ENCODE peak calls at places on chromosome 1, in seven cellular contexts. G is lower lobe of right lung; H is mammary epithelial cell; X is PC-3; Q is K562; A is OCI-LY7; V is CD8-positive, alpha-beta T cell. B is an unnamed sample. For H3K9me3, the result is how much of the 10 kb centered on the place peaks cover.

GRCh38 chr1:10682114-10682445 is 114.4 kb downstream of the CASZ1 start:
- DNase-seq in A (no peak), G (no peak), X (no peak), V (no peak), Q (no peak), H (no peak), B (no peak)

GRCh38 chr1:31815752-31816484 is at the start of gene SPOCD1:
- DNase-seq in G (peak), H (peak), X (peak), A (peak), Q (peak), V (peak), B (peak)

GRCh38 chr1:39016604-39017171 is 9.5 kb upstream of the NDUFS5 start:
- DNase-seq in G (no peak), H (no peak), Q (no peak), A (no peak), X (peak), V (no peak), B (no peak)

GRCh38 chr1:202590119-202590518 is 120.1 kb downstream of the SYT2 start:
- DNase-seq in G (no peak), A (no peak), H (no peak), Q (no peak), X (no peak), V (no peak), B (no peak)

GRCh38 chr1:46489638-46490602 is at the start of gene DMBX1:
- DNase-seq in V (no peak), H (peak), X (peak), A (no peak), G (no peak), Q (peak), B (peak)

GRCh38 chr1:220786337-220787068 is at the start of gene MTARC1:
- DNase-seq in V (no peak), A (no peak), X (peak), H (no peak), G (peak), Q (no peak), B (peak)

GRCh38 chr1:197029749-197030148 is 37.3 kb downstream of the F13B start:
- DNase-seq in X (peak), V (no peak), A (no peak), H (no peak), G (no peak), Q (no peak), B (no peak)

GRCh38 chr1:154911691-154912550 is 24.6 kb downstream of the PMVK start:
- DNase-seq in A (no peak), V (no peak), G (no peak), H (no peak), Q (no peak), X (no peak), B (no peak)

GRCh38 chr1:166166701-166167394 is at the start of gene FAM78B:
- DNase-seq in G (peak), A (peak), H (peak), V (peak), X (peak), Q (peak), B (peak)

GRCh38 chr1:68291763-68292384 is 59.6 kb upstream of the WLS start:
- DNase-seq in G (no peak), V (no peak), H (no peak), A (no peak), Q (no peak), X (no peak), B (no peak)

GRCh38 chr1:105730701-105731100 is 1325.8 kb upstream of the PRMT6 start:
- DNase-seq in A (no peak), Q (no peak), H (no peak), G (no peak), X (no peak), V (no peak), B (no peak)

GRCh38 chr1:202293620-202294019 is 48.1 kb downstream of the UBE2T start:
- DNase-seq in H (no peak), X (no peak), Q (no peak), V (no peak), G (no peak), A (no peak), B (no peak)

GRCh38 chr1:32353886-32354570 is 8.3 kb downstream of the FAM229A start:
- DNase-seq in V (no peak), X (no peak), Q (no peak), G (no peak), H (no peak), A (no peak), B (no peak)

GRCh38 chr1:187445066-187445465 is 616.3 kb downstream of the PLA2G4A start:
- DNase-seq in Q (no peak), A (no peak), X (no peak), G (no peak), H (no peak), V (no peak), B (no peak)

GRCh38 chr1:117563492-117563875 is 42.4 kb upstream of the TENT5C start:
- DNase-seq in Q (no peak), A (no peak), X (no peak), V (no peak), G (no peak), H (no peak), B (no peak)

GRCh38 chr1:51612349-51612982 is 4.4 kb upstream of the OSBPL9 start:
- DNase-seq in A (no peak), Q (no peak), H (no peak), V (no peak), G (no peak), X (no peak), B (no peak)

GRCh38 chr1:63322944-63323865 is 838 bp downstream of the FOXD3 start:
- DNase-seq in Q (peak), X (no peak), G (peak), V (peak), H (peak), A (no peak), B (peak)

GRCh38 chr1:53736290-53736689 is 2.7 kb downstream of the GLIS1 start:
- DNase-seq in V (no peak), G (no peak), X (no peak), H (no peak), Q (no peak), A (no peak), B (no peak)

GRCh38 chr1:196557797-196558196 is 50.4 kb downstream of the KCNT2 start:
- DNase-seq in V (no peak), H (no peak), Q (no peak), X (no peak), A (no peak), G (no peak), B (no peak)

GRCh38 chr1:29893036-29893723 is 656.9 kb downstream of the PTPRU start:
- DNase-seq in Q (peak), V (no peak), A (no peak), G (no peak), H (no peak), X (no peak), B (no peak)

GRCh38 chr1:899636-900317 is 23.9 kb upstream of the SAMD11 start:
- DNase-seq in G (no peak), V (no peak), A (no peak), H (no peak), X (no peak), Q (no peak), B (no peak)

GRCh38 chr1:113677250-113678158 is 81.8 kb downstream of the PHTF1 start:
- DNase-seq in G (no peak), V (no peak), Q (peak), H (peak), X (peak), A (peak), B (peak)

GRCh38 chr1:221729771-221730170 is 12.1 kb downstream of the DUSP10 start:
- DNase-seq in A (no peak), Q (no peak), X (no peak), H (peak), V (no peak), G (no peak), B (no peak)

GRCh38 chr1:246335126-246335525 is 172.0 kb downstream of the SMYD3 start:
- DNase-seq in X (peak), A (no peak), Q (no peak), V (no peak), G (no peak), H (no peak), B (no peak)

GRCh38 chr1:235670157-235670776 is 20.7 kb upstream of the GNG4 start:
- DNase-seq in H (no peak), A (no peak), G (no peak), X (no peak), Q (no peak), V (no peak), B (no peak)

GRCh38 chr1:1298861-1299685 is 8.7 kb downstream of the ACAP3 start:
- DNase-seq in X (no peak), V (no peak), H (no peak), G (no peak), Q (peak), A (no peak), B (peak)

GRCh38 chr1:234868296-234869147 is 258.5 kb upstream of the IRF2BP2 start:
- DNase-seq in H (no peak), V (no peak), A (no peak), X (no peak), Q (no peak), G (no peak), B (no peak)

GRCh38 chr1:52615489-52616042 is 13.4 kb downstream of the GPX7 start:
- DNase-seq in G (no peak), A (no peak), H (no peak), X (no peak), V (no peak), Q (no peak), B (no peak)

GRCh38 chr1:200780545-200781444 is 42.1 kb downstream of the CAMSAP2 start:
- DNase-seq in X (peak), G (no peak), Q (no peak), A (no peak), H (no peak), V (no peak), B (no peak)

GRCh38 chr1:193358419-193358818 is 172.0 kb upstream of the B3GALT2 start:
- DNase-seq in V (no peak), G (no peak), X (no peak), A (no peak), Q (no peak), H (no peak), B (no peak)

GRCh38 chr1:111747282-111747734 is 8.1 kb upstream of the INKA2 start:
- DNase-seq in A (peak), G (no peak), Q (peak), H (peak), X (peak), V (peak), B (peak)

GRCh38 chr1:153612755-153613331 is at the start of gene S100A16:
- DNase-seq in G (peak), H (peak), Q (peak), X (peak), A (no peak), V (no peak), B (peak)

GRCh38 chr1:74766579-74766978 is 33.6 kb downstream of the TYW3 start:
- DNase-seq in G (no peak), H (no peak), X (no peak), V (no peak), Q (no peak), A (no peak), B (no peak)

GRCh38 chr1:247517795-247518612 is 18.2 kb downstream of the OR2C3 start:
- DNase-seq in G (no peak), H (no peak), A (no peak), V (no peak), X (no peak), Q (peak), B (no peak)
- H3K4me3 ChIP-seq in G (peak), H (no peak), A (no peak), V (no peak), X (no peak), Q (no peak), B (no peak)

DNA sequence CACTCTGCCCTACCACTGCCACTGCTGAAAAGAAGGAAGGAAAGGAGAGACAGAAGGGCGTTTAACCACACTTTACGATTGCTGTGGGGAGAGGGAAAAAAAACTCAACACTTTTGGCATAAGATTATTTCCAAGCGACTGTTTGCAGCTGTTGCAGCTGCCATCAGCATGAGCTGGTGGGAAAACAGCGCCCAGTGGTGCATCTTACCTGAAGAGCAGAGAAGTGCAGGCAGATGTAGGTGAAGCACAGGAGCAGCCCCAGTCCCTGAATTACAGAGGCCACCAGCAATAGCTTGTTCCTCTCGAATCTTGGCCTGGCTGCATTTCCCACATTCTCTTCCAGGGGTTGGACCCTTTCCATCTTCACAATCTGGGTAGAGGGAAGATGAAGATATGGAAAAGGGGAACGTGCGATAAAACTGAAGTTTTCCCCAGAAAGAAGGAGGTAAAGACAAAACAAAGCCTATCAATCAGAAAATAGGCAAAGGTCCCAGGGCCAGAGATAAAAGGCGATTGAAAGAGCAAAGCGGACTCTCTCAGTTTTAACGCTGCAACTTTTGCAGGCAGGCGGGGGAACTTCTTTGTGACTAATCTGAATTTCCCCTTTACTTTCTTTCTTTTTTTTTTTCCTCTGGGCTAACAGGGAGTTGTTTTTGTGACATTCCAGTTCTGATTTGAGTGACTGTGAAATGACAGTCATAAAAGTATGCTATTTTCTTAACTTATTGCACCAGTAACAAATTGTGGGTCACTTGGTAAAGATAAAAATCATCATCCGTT is at the start of gene TNFSF4:
- DNase-seq in G (no peak), H (no peak), A (no peak), V (no peak), Q (no peak), X (no peak), B (no peak)
- H3K27ac ChIP-seq in G (peak), H (no peak), A (no peak), V (no peak), Q (no peak), X (no peak), B (no peak)

GRCh38 chr1:2834741-2835564 is 33.5 kb upstream of the TTC34 start:
- DNase-seq in H (no peak), A (no peak), Q (no peak), X (no peak), V (no peak), G (peak), B (no peak)
- H3K9me3 ChIP-seq in H (under half), A (under half), Q (under half), X (under half), V (under half), G (under half), B (under half)

DNA sequence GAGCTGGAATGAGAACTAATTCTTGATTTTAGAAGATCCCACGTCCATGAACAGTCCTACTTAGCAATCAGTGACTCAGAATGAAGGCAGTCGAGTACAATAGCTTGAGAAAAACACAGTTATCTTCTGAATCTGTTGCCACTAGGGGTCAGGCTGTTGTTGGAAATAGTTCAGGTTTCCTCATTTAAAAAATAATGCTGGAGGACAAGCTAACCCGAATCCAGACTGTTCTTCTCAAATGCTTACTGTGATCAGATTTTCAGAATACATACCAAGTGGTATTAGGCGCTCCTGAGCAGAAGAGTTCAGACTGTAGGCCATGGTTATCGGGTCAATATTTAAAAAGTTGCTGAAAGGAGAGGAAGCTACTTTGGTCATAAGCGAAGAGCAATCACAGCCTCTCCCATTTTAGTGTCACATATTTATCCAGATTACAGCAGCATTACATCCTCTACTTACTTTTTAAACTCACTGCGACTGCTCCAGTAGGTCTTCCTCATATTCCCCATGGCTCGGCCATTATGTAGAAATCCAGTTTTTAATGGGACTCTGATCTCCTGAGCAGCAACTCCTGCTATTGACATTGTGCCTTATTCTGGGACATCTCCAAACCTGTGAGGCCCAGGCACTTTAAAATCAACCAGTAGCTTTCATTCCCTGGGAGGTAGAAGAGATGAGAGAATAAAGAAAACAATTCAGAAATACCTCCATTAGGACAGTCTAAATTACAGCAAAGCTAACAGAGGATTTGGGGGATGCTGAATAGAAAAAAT is 10.9 kb downstream of the ERRFI1 start:
- DNase-seq in V (peak), H (peak), Q (peak), G (no peak), X (peak), A (peak), B (peak)
- H3K4me3 ChIP-seq in V (no peak), H (no peak), Q (no peak), G (peak), X (peak), A (no peak), B (no peak)

DNA sequence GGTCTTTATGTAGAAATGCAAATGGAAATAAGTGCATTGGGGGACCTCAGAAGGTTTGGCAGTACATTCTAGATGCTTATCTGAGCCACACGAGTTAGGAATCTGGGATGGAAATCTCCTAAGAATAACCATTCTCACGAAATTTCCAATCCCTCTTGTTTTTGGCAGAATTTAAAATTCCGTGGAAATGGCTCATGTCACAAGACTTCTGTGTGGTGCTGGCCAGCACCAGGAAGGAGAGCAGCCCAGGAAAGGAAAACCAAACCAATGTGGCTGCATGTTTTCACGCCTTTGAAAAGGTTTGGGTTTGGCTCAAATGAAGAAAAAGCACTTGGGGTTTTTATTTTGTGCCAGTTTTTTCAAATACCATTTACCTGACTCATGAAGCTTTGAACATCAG is 80.1 kb upstream of the KCNK2 start:
- DNase-seq in Q (no peak), H (peak), G (no peak), A (no peak), X (peak), V (no peak), B (no peak)
- H3K27ac ChIP-seq in Q (no peak), H (no peak), G (no peak), A (no peak), X (no peak), V (no peak), B (no peak)

DNA sequence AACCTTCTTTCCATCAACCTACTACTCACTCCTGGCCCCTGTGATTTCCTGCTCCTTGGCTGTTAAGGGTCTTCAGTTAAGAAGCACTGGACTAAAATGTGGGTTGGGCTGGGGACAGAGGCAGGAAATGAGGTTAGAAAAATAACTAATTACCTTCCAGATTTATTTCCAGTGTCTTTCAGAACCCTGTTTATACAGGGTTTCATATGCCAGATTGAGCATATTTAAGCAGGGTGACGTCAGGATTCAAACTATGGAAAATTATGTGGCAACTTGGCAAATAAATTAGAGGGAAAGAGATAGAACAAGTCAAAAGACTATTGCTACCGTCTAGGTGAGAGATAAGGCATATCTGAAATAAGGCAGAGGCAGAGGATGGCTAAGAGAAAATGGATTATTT is 11.7 kb upstream of the MCOLN3 start:
- DNase-seq in X (no peak), G (no peak), H (no peak), Q (no peak), V (no peak), A (no peak), B (no peak)
- H3K9me3 ChIP-seq in X (under half), G (under half), H (under half), Q (under half), V (under half), A (under half), B (under half)

B was measured in WERI-Rb-1.